ENCODE peak calls at places on chromosome 13, in eight cellular contexts. W is PC-3, Y is psoas muscle, K is stomach, V is left ventricle myocardium inferior, N is fibroblast of lung, T is kidney, G is cardiac muscle cell. F is an unnamed sample. For H3K9me3 and H3K4me1, the result is how much of the 10 kb centered on the place peaks cover.

GRCh38 chr13:23500858-23501257 is 67.4 kb upstream of the SACS start:
- DNase-seq in W (peak), Y (no peak), K (no peak), V (no peak), N (peak), T (no peak), G (no peak), F (no peak)

GRCh38 chr13:110826861-110827672 is 87.8 kb downstream of the ANKRD10 start:
- DNase-seq in W (no peak), Y (no peak), K (peak), V (no peak), N (no peak), T (no peak), G (no peak), F (no peak)

GRCh38 chr13:91630916-91631315 is 232.5 kb downstream of the GPC5 start:
- DNase-seq in W (no peak), Y (no peak), K (no peak), V (no peak), N (peak), T (no peak), G (no peak), F (no peak)

GRCh38 chr13:43390582-43390981 is 367.2 kb downstream of the DNAJC15 start:
- DNase-seq in W (no peak), Y (no peak), K (no peak), V (no peak), N (no peak), T (no peak), G (no peak), F (no peak)

GRCh38 chr13:65090191-65090590 is 2139.9 kb downstream of the PCDH9 start:
- DNase-seq in W (no peak), Y (no peak), K (no peak), V (no peak), N (peak), T (no peak), G (no peak), F (no peak)

GRCh38 chr13:33797622-33798021 is 20.3 kb upstream of the RFC3 start:
- DNase-seq in W (peak), Y (no peak), K (no peak), V (no peak), N (peak), T (no peak), G (no peak), F (no peak)

GRCh38 chr13:33167521-33167920 is 118.0 kb downstream of the STARD13 start:
- DNase-seq in W (no peak), Y (no peak), K (no peak), V (no peak), N (no peak), T (no peak), G (no peak), F (no peak)

GRCh38 chr13:88958821-88959220 is 1287.7 kb downstream of the SLITRK5 start:
- DNase-seq in W (no peak), Y (no peak), K (no peak), V (no peak), N (peak), T (no peak), G (no peak), F (no peak)

GRCh38 chr13:60931858-60932546 is 483.6 kb downstream of the PCDH20 start:
- DNase-seq in W (peak), Y (no peak), K (no peak), V (no peak), N (peak), T (no peak), G (no peak), F (no peak)

GRCh38 chr13:102914629-102914935 is 68.8 kb downstream of the ERCC5 start:
- DNase-seq in W (peak), Y (no peak), K (no peak), V (no peak), N (no peak), T (no peak), G (no peak), F (no peak)

GRCh38 chr13:44912617-44913016 is 76.7 kb downstream of the NUFIP1 start:
- DNase-seq in W (no peak), Y (no peak), K (no peak), V (no peak), N (no peak), T (no peak), G (no peak), F (no peak)

GRCh38 chr13:68982961-68983619 is 1124.5 kb upstream of the ATXN8OS start:
- DNase-seq in W (no peak), Y (no peak), K (no peak), V (no peak), N (no peak), T (peak), G (no peak), F (no peak)

GRCh38 chr13:44649118-44649455 is 73.0 kb upstream of the TSC22D1 start:
- DNase-seq in W (no peak), Y (no peak), K (no peak), V (no peak), N (no peak), T (no peak), G (no peak), F (no peak)

GRCh38 chr13:72638059-72638815 is 89.2 kb downstream of the MZT1 start:
- DNase-seq in W (peak), Y (no peak), K (no peak), V (no peak), N (peak), T (no peak), G (no peak), F (no peak)

GRCh38 chr13:75798353-75799245 is 162.5 kb downstream of the LMO7 start:
- DNase-seq in W (peak), Y (no peak), K (no peak), V (no peak), N (peak), T (no peak), G (no peak), F (no peak)

GRCh38 chr13:79384022-79384610 is 21.9 kb downstream of the RBM26 start:
- DNase-seq in W (no peak), Y (no peak), K (no peak), V (no peak), N (no peak), T (no peak), G (no peak), F (no peak)

GRCh38 chr13:33794576-33794975 is 23.4 kb upstream of the RFC3 start:
- DNase-seq in W (no peak), Y (no peak), K (no peak), V (no peak), N (peak), T (no peak), G (no peak), F (no peak)

GRCh38 chr13:45370922-45371406 is 30.0 kb upstream of the TPT1 start:
- DNase-seq in W (peak), Y (peak), K (peak), V (peak), N (peak), T (peak), G (peak), F (peak)

GRCh38 chr13:42497798-42498197 is 76.2 kb upstream of the TNFSF11 start:
- DNase-seq in W (peak), Y (no peak), K (no peak), V (no peak), N (peak), T (no peak), G (no peak), F (no peak)

GRCh38 chr13:59680429-59681024 is 483.2 kb downstream of the DIAPH3 start:
- DNase-seq in W (peak), Y (no peak), K (no peak), V (no peak), N (peak), T (no peak), G (peak), F (no peak)

GRCh38 chr13:114001331-114002008 is 27.6 kb upstream of the C13orf46 start:
- DNase-seq in W (no peak), Y (peak), K (no peak), V (no peak), N (no peak), T (peak), G (no peak), F (no peak)

GRCh38 chr13:114174529-114174941 is 4.5 kb upstream of the CFAP97D2 start:
- DNase-seq in W (no peak), Y (no peak), K (no peak), V (no peak), N (no peak), T (no peak), G (no peak), F (no peak)

GRCh38 chr13:47397739-47398138 is 500.9 kb upstream of the HTR2A start:
- DNase-seq in W (peak), Y (no peak), K (no peak), V (no peak), N (peak), T (no peak), G (no peak), F (no peak)

GRCh38 chr13:44805623-44806022 is 183.6 kb downstream of the NUFIP1 start:
- DNase-seq in W (no peak), Y (no peak), K (no peak), V (no peak), N (no peak), T (no peak), G (no peak), F (no peak)

DNA sequence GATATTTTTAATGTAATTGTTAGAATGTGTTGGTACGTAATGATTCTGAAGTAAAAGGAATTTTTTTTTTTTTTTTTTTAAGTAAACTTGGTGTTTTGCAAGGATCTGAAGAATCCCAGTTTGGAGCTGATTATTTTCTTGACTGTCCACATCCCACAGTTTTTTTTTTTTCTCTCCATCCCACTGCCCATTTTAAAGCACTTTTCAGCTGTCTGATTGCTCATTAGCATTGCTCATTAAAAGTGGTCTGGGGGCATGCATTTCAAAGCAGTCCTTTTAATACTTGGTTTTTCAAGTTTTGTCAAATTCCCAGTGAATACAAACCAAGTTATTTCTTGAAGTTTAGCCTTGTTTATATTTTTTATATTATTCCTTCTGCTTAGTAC is 44.1 kb downstream of the SLAIN1 start:
- DNase-seq in W (no peak), Y (no peak), K (no peak), V (no peak), N (no peak), T (no peak), G (no peak), F (no peak)
- H3K27ac ChIP-seq in W (no peak), Y (no peak), K (no peak), V (no peak), N (no peak), T (no peak), G (no peak), F (no peak)

DNA sequence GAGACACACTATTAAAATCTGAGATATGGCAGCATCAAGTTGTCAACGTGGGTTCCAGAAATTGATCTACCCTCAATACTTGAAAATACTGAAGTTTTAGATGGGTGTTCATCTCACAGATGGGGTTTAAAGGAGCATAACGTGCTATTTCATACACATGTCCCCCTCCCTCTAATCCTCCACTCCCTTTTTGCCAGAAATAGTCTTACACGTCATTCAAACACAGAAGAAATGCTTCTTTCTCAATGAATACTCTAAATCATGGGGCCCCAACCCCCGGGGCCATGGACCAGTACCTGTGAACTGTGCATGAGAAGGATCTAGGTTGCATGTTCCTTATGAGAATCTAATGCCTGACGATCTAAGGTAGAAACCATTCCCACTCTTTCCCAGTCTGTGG is 19.6 kb downstream of the KLF12 start:
- DNase-seq in W (no peak), Y (no peak), K (no peak), V (no peak), N (no peak), T (no peak), G (no peak), F (no peak)
- H3K9me3 ChIP-seq in W (under half), Y (under half), K (under half), V (under half), N (under half), T (under half), G (under half), F (under half)

DNA sequence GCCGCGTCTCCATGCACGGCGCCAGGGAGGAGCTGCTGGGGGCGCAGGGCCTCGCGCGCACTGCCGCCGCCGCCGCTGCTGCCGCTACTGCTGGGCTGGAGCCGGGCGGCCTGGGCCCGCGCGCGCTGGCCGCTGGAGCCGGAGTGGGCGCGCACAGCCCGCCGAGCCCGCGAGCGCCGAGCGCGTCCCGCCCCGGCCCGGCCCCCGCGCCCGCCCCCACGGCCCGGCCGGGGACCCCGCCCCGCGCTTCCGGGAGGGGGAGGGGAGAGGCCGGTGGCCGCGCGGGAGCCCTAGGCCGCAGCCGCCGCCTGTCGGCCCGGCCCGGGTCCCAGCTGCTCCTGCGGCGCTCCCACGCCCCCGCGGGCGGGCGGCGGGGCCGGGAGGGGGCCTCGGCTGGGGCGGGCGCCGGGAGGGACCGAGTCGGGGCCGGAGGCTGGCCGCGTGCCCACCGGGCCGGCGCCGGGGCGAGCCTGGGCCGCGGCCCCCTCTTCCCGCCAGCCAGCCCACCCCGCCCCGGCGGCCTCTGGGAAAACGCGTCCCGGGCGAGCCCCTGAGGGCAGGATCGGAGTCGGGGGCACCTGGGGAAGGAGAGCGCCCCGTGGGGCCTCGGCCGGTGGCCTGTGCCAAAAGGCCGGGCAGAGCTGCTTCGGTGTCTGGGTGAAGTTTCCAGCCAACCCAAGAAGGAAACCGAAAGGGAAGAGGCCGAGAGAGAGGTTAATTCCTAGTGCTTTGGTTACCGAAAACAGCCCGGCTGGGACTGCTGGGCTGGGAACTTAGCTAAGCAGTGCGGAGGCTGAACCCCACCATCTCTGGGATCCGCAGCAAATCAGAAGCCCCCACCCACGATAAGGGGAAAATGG is at the start of gene STK24:
- DNase-seq in W (peak), Y (peak), K (peak), V (peak), N (peak), T (peak), G (peak), F (no peak)
- H3K4me1 ChIP-seq in W (under half), Y (under half), K (under half), V (half or more), N (under half), T (under half), G (under half), F (under half)

DNA sequence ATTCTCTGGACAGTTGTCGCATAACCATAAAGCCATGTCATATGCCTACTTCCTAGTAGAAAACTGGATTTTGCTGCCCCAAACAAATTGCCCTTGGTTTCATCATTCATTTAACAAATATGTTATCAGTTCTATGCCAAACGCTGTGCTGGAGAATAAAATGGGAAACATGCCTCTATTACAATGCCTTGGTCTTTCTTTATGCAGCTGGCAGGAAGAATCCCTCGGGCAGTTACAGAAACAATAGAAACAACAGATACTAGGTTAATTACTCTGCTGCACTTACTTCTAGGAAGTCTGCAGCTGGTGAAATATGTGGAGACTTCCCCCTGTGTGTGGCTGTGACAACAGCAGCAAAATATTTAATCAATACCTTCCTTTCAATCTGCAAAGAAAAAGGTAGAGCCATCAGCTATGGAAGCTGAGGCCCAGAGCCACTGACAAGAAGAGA is 10.0 kb downstream of the STOML3 start:
- DNase-seq in W (no peak), Y (no peak), K (no peak), V (no peak), N (no peak), T (no peak), G (no peak), F (no peak)
- H3K27ac ChIP-seq in W (no peak), Y (no peak), K (no peak), V (peak), N (no peak), T (no peak), G (no peak), F (no peak)

DNA sequence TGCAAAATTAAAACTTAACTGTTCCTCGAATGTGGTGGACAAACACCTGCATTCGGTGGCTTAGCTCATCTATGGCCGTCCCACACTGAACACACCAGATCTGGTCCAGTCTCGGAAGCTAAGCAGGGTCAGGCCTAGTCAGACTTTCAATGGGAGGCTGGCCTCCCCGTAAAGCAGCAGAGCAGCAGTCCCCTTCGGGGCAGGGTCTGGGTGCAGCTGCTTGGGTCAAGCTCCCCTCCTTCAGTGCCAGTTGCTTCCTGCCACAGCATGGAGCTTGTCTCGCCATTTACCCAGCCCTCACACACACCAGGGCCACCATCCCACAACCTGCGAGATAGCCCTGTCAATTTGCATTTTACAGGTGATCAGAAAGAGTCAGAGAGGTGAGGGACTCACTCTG is 93.2 kb downstream of the TUBA3C start:
- DNase-seq in W (no peak), Y (no peak), K (no peak), V (no peak), N (no peak), T (peak), G (no peak), F (no peak)
- H3K9me3 ChIP-seq in W (under half), Y (under half), K (under half), V (under half), N (under half), T (under half), G (under half), F (under half)

GRCh38 chr13:52954838-52955237 is 73.8 kb upstream of the OLFM4 start:
- DNase-seq in W (no peak), Y (no peak), K (no peak), V (no peak), N (no peak), T (no peak), G (no peak), F (no peak)

GRCh38 chr13:52949044-52949443 is 79.6 kb upstream of the OLFM4 start:
- DNase-seq in W (no peak), Y (no peak), K (no peak), V (no peak), N (no peak), T (no peak), G (no peak), F (no peak)

GRCh38 chr13:52949744-52950143 is 78.9 kb upstream of the OLFM4 start:
- DNase-seq in W (no peak), Y (no peak), K (no peak), V (peak), N (no peak), T (no peak), G (no peak), F (no peak)

GRCh38 chr13:52955505-52955904 is 73.1 kb upstream of the OLFM4 start:
- DNase-seq in W (no peak), Y (no peak), K (no peak), V (no peak), N (no peak), T (no peak), G (no peak), F (no peak)

GRCh38 chr13:52950436-52950960 is 78.1 kb upstream of the OLFM4 start:
- DNase-seq in W (no peak), Y (no peak), K (no peak), V (no peak), N (no peak), T (no peak), G (no peak), F (no peak)
- H3K4me1 ChIP-seq in W (under half), Y (under half), K (under half), V (under half), N (under half), T (under half), G (under half), F (under half)

GRCh38 chr13:30845297-30846214 is 60.5 kb upstream of the MEDAG start:
- DNase-seq in W (no peak), Y (no peak), K (no peak), V (no peak), N (no peak), T (no peak), G (no peak), F (no peak)
- H3K27ac ChIP-seq in W (no peak), Y (no peak), K (no peak), V (no peak), N (no peak), T (no peak), G (no peak), F (no peak)

GRCh38 chr13:18947376-18947977 is 234.1 kb downstream of the TUBA3C start:
- DNase-seq in W (no peak), Y (no peak), K (no peak), V (no peak), N (no peak), T (no peak), G (no peak), F (no peak)
- H3K9me3 ChIP-seq in W (under half), Y (under half), K (under half), V (under half), N (under half), T (under half), G (under half), F (under half)

DNA sequence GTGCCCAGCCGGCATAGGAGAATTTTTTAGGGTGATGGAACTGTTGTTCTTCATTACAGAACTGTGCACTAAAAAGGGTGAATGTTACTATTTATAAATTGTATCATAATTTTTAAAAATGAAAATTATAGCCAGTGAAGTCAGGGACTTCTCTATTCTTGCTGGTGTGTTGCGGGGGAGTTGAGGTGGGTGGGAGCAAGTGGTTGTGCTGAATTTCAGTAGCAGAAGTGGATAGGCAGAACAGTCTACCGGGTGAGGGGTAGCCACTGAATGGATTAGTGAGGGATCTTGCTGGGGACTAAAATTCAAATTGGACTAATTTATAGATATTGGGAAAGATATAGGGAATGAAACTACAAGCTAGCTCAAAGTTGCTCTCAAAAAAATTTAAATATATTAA is 74.0 kb downstream of the CAB39L start:
- DNase-seq in W (no peak), Y (no peak), K (no peak), V (no peak), N (no peak), T (no peak), G (no peak), F (no peak)
- H3K4me1 ChIP-seq in W (under half), Y (under half), K (under half), V (under half), N (under half), T (under half), G (under half), F (half or more)

F was measured in thoracic aorta.